ENCODE peak calls at places on chromosome 15, in seven cellular contexts. Y is tibial nerve, P is tibial artery, E is fibroblast of lung, B is SK-N-SH, X is RWPE2, N is H9. C is an unnamed sample. For H3K9me3 and H3K4me1, the result is how much of the 10 kb centered on the place peaks cover.

GRCh38 chr15:54159044-54159443 is 180.8 kb downstream of the UNC13C start:
- DNase-seq in Y (no peak), P (no peak), E (no peak), B (no peak), X (no peak), N (no peak), C (no peak)

GRCh38 chr15:39618063-39618823 is 37.4 kb downstream of the THBS1 start:
- DNase-seq in Y (no peak), P (no peak), E (peak), B (no peak), X (no peak), N (no peak), C (no peak)

GRCh38 chr15:66592505-66593218 is 26.9 kb upstream of the LCTL start:
- DNase-seq in Y (no peak), P (no peak), E (no peak), B (no peak), X (no peak), N (no peak), C (no peak)

GRCh38 chr15:81308260-81308659 is 15.7 kb downstream of the STARD5 start:
- DNase-seq in Y (no peak), P (no peak), E (no peak), B (no peak), X (no peak), N (no peak), C (no peak)

GRCh38 chr15:62362608-62363007 is 197.5 kb upstream of the C2CD4B start:
- DNase-seq in Y (no peak), P (no peak), E (peak), B (no peak), X (no peak), N (no peak), C (no peak)

GRCh38 chr15:29813009-29813408 is 9.3 kb downstream of the TJP1 start:
- DNase-seq in Y (no peak), P (no peak), E (no peak), B (no peak), X (no peak), N (no peak), C (no peak)

GRCh38 chr15:101036189-101036588 is 117.0 kb downstream of the LRRK1 start:
- DNase-seq in Y (no peak), P (no peak), E (no peak), B (no peak), X (no peak), N (no peak), C (no peak)

GRCh38 chr15:74123131-74123429 is 7.3 kb upstream of the ISLR2 start:
- DNase-seq in Y (no peak), P (no peak), E (no peak), B (no peak), X (no peak), N (peak), C (no peak)

GRCh38 chr15:35115155-35115725 is 30.1 kb upstream of the NANOGP8 start:
- DNase-seq in Y (no peak), P (no peak), E (no peak), B (no peak), X (no peak), N (no peak), C (no peak)

GRCh38 chr15:52682200-52682599 is 3.0 kb upstream of the ATOSA start:
- DNase-seq in Y (no peak), P (no peak), E (no peak), B (no peak), X (no peak), N (no peak), C (no peak)

GRCh38 chr15:64344651-64345262 is 11.2 kb downstream of the CSNK1G1 start:
- DNase-seq in Y (no peak), P (no peak), E (peak), B (no peak), X (no peak), N (no peak), C (no peak)

GRCh38 chr15:68792901-68793766 is 27.6 kb downstream of the ANP32A start:
- DNase-seq in Y (no peak), P (no peak), E (no peak), B (no peak), X (no peak), N (no peak), C (peak)

GRCh38 chr15:41648770-41649169 is 11.4 kb upstream of the MGA start:
- DNase-seq in Y (no peak), P (no peak), E (peak), B (no peak), X (no peak), N (no peak), C (no peak)

GRCh38 chr15:52071570-52071969 is 41.0 kb downstream of the BCL2L10 start:
- DNase-seq in Y (no peak), P (no peak), E (no peak), B (no peak), X (peak), N (no peak), C (no peak)

GRCh38 chr15:93059442-93059841 is 29.6 kb downstream of the RGMA start:
- DNase-seq in Y (no peak), P (no peak), E (no peak), B (no peak), X (peak), N (no peak), C (no peak)

GRCh38 chr15:76299786-76300185 is 11.5 kb downstream of the ETFA start:
- DNase-seq in Y (no peak), P (no peak), E (no peak), B (no peak), X (no peak), N (no peak), C (no peak)

GRCh38 chr15:29904731-29905417 is 82.6 kb upstream of the TJP1 start:
- DNase-seq in Y (no peak), P (no peak), E (peak), B (no peak), X (no peak), N (no peak), C (no peak)

GRCh38 chr15:89500397-89501270 is 4.3 kb upstream of the RHCG start:
- DNase-seq in Y (no peak), P (peak), E (no peak), B (no peak), X (peak), N (peak), C (no peak)
- TF ChIP-seq CTCF in Y (no peak), P (no peak), E (peak), B (peak), X (peak), N (peak), C (no peak)

DNA sequence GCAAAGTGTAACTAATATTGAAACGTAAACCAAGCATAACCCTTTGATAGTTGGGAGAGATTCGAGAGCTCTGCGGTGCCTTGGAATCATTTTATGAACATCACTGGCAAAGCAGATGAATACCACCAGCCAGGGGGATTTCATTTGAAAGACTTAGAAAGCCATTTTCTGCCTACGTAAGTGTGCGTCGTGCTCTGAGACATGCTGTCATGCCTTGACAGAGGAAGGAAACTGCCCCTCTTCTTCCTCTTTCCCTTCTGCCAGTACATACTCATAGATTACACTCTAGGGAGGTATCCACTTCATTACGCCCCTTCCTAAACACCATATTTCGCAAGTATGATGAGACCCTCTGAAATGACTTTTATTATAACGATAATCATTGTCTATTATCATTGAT is 3.3 kb upstream of the MTHFS start:
- DNase-seq in Y (no peak), P (no peak), E (no peak), B (no peak), X (no peak), N (no peak), C (no peak)
- H3K9me3 ChIP-seq in Y (under half), P (under half), E (under half), B (under half), X (under half), N (under half), C (under half)

GRCh38 chr15:57665939-57666338 is 40.6 kb upstream of the POLR2M start:
- DNase-seq in Y (no peak), P (no peak), E (no peak), B (no peak), X (no peak), N (no peak), C (no peak)
- H3K4me1 ChIP-seq in Y (under half), P (under half), E (under half), B (under half), X (under half), N (under half), C (under half)

DNA sequence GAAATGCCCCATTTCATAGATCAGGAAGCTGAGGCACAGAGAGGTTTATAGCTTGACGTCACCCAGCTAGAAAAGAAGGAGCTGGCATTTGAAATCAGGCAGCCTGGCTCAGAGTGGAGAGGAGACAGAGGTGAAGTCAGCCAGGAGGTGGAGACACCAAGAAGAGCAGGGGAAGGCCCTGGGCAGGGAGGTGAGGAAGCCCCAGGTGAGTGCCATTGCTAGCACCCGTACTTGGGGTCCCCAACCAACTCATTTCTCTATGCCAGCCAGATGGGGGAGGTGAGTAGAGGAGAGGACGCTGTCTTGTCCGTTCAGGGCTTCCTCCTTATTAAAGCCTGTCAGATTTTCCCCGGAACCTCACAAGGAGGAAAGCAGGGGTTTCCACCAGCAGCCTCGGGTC is 149.6 kb upstream of the TLE3 start:
- DNase-seq in Y (no peak), P (no peak), E (no peak), B (no peak), X (peak), N (no peak), C (no peak)
- TF ChIP-seq CTCF in Y (no peak), P (no peak), E (no peak), B (no peak), X (no peak), N (no peak), C (no peak)

DNA sequence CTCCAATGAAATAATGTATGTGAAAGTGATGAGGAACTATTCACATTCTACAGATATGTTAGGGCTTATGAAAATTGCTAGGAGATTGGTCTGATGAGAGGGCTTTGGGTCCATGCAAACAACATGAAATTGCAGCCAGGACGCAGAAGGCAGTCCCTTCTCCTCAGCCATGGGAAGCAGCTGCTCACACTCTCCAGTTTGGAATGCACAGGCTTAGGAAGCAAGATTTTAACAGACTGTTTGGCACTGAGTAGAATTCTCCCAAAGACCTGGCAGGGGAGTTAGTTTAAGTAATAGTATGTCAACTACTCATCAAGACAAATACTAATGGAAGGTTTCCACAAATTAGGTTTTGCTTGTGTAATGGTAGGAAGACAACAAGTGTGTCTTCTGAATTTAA is 500.7 kb upstream of the ARRDC4 start:
- DNase-seq in Y (no peak), P (no peak), E (no peak), B (no peak), X (no peak), N (no peak), C (no peak)
- H3K9me3 ChIP-seq in Y (under half), P (under half), E (under half), B (under half), X (under half), N (under half), C (under half)

DNA sequence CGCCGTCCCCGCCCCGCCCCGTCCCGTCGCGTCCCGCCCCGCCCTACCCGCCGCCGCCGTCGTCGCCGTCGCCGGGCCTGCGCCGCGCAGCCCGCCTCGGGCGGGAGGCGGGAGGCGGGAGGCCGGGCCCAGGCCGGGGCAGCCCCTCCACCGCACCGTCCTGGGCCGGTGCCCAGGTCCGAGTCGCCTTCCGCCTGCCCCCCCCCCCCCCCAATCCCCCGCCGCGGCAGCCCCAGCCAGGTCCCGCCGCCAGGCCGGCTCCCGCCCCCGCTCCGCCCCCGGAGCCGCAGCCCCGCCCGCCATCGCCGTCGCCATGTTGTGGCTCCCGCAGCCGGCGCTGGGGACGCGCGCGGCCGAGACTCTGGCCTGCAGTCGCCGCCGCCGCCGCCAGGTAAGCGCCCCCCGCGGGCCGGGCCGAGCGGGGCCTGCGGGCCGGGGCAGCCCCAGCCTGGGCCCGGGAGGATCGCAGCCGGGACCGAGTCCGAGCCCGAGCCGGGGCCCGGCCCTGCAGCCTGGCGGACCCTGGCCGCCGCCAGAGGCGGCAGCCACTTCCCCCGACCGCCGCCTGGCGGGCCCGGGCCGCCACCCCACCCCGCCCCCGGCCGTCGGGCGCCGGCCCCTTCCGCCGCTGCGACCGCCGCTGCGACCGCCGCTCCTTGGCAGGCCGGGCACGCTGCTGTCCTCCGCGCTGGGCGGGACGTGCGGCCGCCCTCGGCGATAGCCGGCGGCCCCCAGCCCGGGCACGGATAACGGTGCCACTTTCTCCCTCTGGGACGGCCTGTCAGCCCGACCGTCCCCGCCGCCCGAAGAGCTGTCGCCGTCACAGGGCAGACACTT is at the start of gene ZNF592:
- DNase-seq in Y (peak), P (peak), E (peak), B (peak), X (peak), N (peak), C (peak)
- H3K4me1 ChIP-seq in Y (under half), P (under half), E (under half), B (under half), X (under half), N (under half), C (half or more)

GRCh38 chr15:91192285-91193058 is 92.4 kb downstream of the SV2B start:
- DNase-seq in Y (no peak), P (no peak), E (no peak), B (no peak), X (no peak), N (no peak), C (no peak)

GRCh38 chr15:91199511-91199910 is 99.5 kb downstream of the SV2B start:
- DNase-seq in Y (no peak), P (no peak), E (no peak), B (no peak), X (no peak), N (no peak), C (no peak)

GRCh38 chr15:91200101-91200754 is 100.2 kb downstream of the SV2B start:
- DNase-seq in Y (no peak), P (no peak), E (no peak), B (no peak), X (no peak), N (no peak), C (no peak)

GRCh38 chr15:91193059-91193715 is 93.1 kb downstream of the SV2B start:
- DNase-seq in Y (no peak), P (no peak), E (no peak), B (no peak), X (no peak), N (no peak), C (no peak)

GRCh38 chr15:91196768-91197167 is 96.7 kb downstream of the SV2B start:
- DNase-seq in Y (no peak), P (no peak), E (no peak), B (peak), X (no peak), N (no peak), C (no peak)
- TF ChIP-seq CTCF in Y (no peak), P (no peak), E (no peak), B (no peak), X (no peak), N (no peak), C (no peak)

GRCh38 chr15:94110476-94111130 is 120.8 kb upstream of the MCTP2 start:
- DNase-seq in Y (no peak), P (no peak), E (no peak), B (no peak), X (no peak), N (no peak), C (no peak)
- H3K9me3 ChIP-seq in Y (under half), P (under half), E (under half), B (under half), X (under half), N (under half), C (under half)

C was measured in left lung.